ENCODE peak calls at places on chromosomes 1 and 21, in seven cellular contexts. I is HT1080; A is activated CD8-positive, alpha-beta memory T cell treated with anti-CD3 and anti-CD28 coated beads for 24 hours; K is RWPE1; O is ELR; C is hypothalamus; Y is M059J. T is an unnamed sample.

GRCh38 chr1:235022341-235023196 is 106.1 kb downstream of the TOMM20 start:
- DNase-seq in I (no peak), A (no peak), K (no peak), O (no peak), C (no peak), Y (peak), T (no peak)

GRCh38 chr1:210556475-210556874 is 227.8 kb downstream of the HHAT start:
- DNase-seq in I (no peak), A (no peak), K (no peak), O (no peak), C (no peak), Y (no peak), T (no peak)

GRCh38 chr1:56639210-56639609 is 5.9 kb upstream of the PRKAA2 start:
- DNase-seq in I (no peak), A (no peak), K (no peak), O (no peak), C (no peak), Y (peak), T (no peak)

GRCh38 chr1:116139592-116140134 is 28.5 kb downstream of the MAB21L3 start:
- DNase-seq in I (no peak), A (no peak), K (no peak), O (no peak), C (no peak), Y (no peak), T (no peak)

GRCh38 chr1:68331117-68331865 is 99.0 kb upstream of the WLS start:
- DNase-seq in I (peak), A (no peak), K (peak), O (peak), C (no peak), Y (peak), T (no peak)

GRCh38 chr1:52360595-52360968 is 5.4 kb downstream of the CC2D1B start:
- DNase-seq in I (no peak), A (no peak), K (no peak), O (no peak), C (no peak), Y (no peak), T (no peak)

GRCh38 chr1:234782057-234782800 is 172.3 kb upstream of the IRF2BP2 start:
- DNase-seq in I (no peak), A (peak), K (no peak), O (no peak), C (no peak), Y (no peak), T (no peak)

GRCh38 chr21:19109694-19110093 is 706.1 kb upstream of the TMPRSS15 start:
- DNase-seq in I (no peak), A (no peak), K (no peak), O (no peak), C (no peak), Y (no peak), T (no peak)

GRCh38 chr1:150551784-150552691 is 2.8 kb downstream of the ADAMTSL4 start:
- DNase-seq in I (peak), A (no peak), K (peak), O (peak), C (no peak), Y (peak), T (peak)

GRCh38 chr1:112722601-112723510 is 7.7 kb upstream of the PPM1J start:
- DNase-seq in I (no peak), A (no peak), K (no peak), O (peak), C (no peak), Y (no peak), T (peak)

GRCh38 chr1:225745231-225745630 is 32.4 kb upstream of the SRP9 start:
- DNase-seq in I (no peak), A (no peak), K (no peak), O (no peak), C (no peak), Y (no peak), T (no peak)

GRCh38 chr1:153361129-153362109 is 3.8 kb downstream of the S100A9 start:
- DNase-seq in I (no peak), A (no peak), K (no peak), O (no peak), C (no peak), Y (no peak), T (no peak)

GRCh38 chr1:9792156-9793042 is 31.4 kb downstream of the CLSTN1 start:
- DNase-seq in I (peak), A (no peak), K (no peak), O (peak), C (no peak), Y (peak), T (no peak)

GRCh38 chr1:171486048-171486519 is 754 bp downstream of the PRRC2C start:
- DNase-seq in I (peak), A (peak), K (peak), O (peak), C (no peak), Y (peak), T (no peak)